ENCODE peak calls at places on chromosomes 4 and X, in eight cellular contexts. X, L, S, U, F, O, D and A are unnamed samples.

GRCh38 chrX:149462849-149463248 is 42.3 kb downstream of the IDS start:
- DNase-seq in X (no peak), L (no peak), S (no peak), U (no peak), F (no peak), O (no peak), D (no peak), A (no peak)

GRCh38 chr4:173490256-173490655 is 39.8 kb downstream of the HAND2 start:
- DNase-seq in X (no peak), L (no peak), S (no peak), U (no peak), F (no peak), O (no peak), D (no peak), A (no peak)

GRCh38 chrX:133594156-133594555 is 178.9 kb upstream of the GPC4 start:
- DNase-seq in X (no peak), L (no peak), S (no peak), U (no peak), F (no peak), O (no peak), D (no peak), A (no peak)

GRCh38 chr4:26369132-26370036 is 48.6 kb downstream of the RBPJ start:
- DNase-seq in X (no peak), L (no peak), S (no peak), U (no peak), F (no peak), O (no peak), D (no peak), A (no peak)

GRCh38 chrX:116657071-116657470 is 194.3 kb upstream of the CT83 start:
- DNase-seq in X (no peak), L (no peak), S (no peak), U (no peak), F (no peak), O (no peak), D (no peak), A (no peak)

GRCh38 chr4:68119921-68120320 is 9.7 kb downstream of the TMPRSS11F start:
- DNase-seq in X (no peak), L (no peak), S (no peak), U (no peak), F (no peak), O (no peak), D (no peak), A (no peak)

GRCh38 chrX:144586756-144587155 is 660.5 kb upstream of the SPANXN1 start:
- DNase-seq in X (no peak), L (no peak), S (no peak), U (no peak), F (no peak), O (no peak), D (no peak), A (no peak)

GRCh38 chrX:136584545-136584944 is 52.5 kb downstream of the VGLL1 start:
- DNase-seq in X (no peak), L (no peak), S (no peak), U (no peak), F (no peak), O (peak), D (no peak), A (no peak)

GRCh38 chr4:68288046-68288740 is 42.7 kb upstream of the TMPRSS11B start:
- DNase-seq in X (no peak), L (no peak), S (no peak), U (no peak), F (no peak), O (no peak), D (no peak), A (no peak)

GRCh38 chr4:1250921-1251772 is 2.2 kb upstream of the CTBP1 start:
- DNase-seq in X (no peak), L (no peak), S (no peak), U (no peak), F (no peak), O (no peak), D (no peak), A (no peak)

GRCh38 chr4:38020386-38020785 is 60.2 kb downstream of the PTTG2 start:
- DNase-seq in X (no peak), L (no peak), S (no peak), U (no peak), F (no peak), O (no peak), D (no peak), A (no peak)

GRCh38 chr4:92100980-92101379 is 202.8 kb upstream of the GRID2 start:
- DNase-seq in X (no peak), L (no peak), S (no peak), U (no peak), F (no peak), O (no peak), D (no peak), A (no peak)

GRCh38 chr4:169485791-169486742 is 126.3 kb downstream of the NEK1 start:
- DNase-seq in X (peak), L (no peak), S (no peak), U (no peak), F (no peak), O (no peak), D (peak), A (no peak)

GRCh38 chr4:14218641-14219040 is 591.1 kb upstream of the BOD1L1 start:
- DNase-seq in X (peak), L (no peak), S (peak), U (peak), F (no peak), O (no peak), D (no peak), A (no peak)

GRCh38 chrX:9682456-9682855 is 83.2 kb downstream of the GPR143 start:
- DNase-seq in X (peak), L (no peak), S (no peak), U (no peak), F (no peak), O (no peak), D (no peak), A (no peak)

GRCh38 chr4:147118523-147118922 is 172.9 kb upstream of the TTC29 start:
- DNase-seq in X (no peak), L (no peak), S (no peak), U (no peak), F (no peak), O (no peak), D (no peak), A (no peak)

GRCh38 chr4:121674696-121675095 is 22.1 kb downstream of the ANXA5 start:
- DNase-seq in X (no peak), L (no peak), S (no peak), U (no peak), F (no peak), O (no peak), D (no peak), A (no peak)

GRCh38 chrX:30935985-30936384 is 46.9 kb upstream of the TAB3 start:
- DNase-seq in X (peak), L (no peak), S (no peak), U (no peak), F (no peak), O (no peak), D (peak), A (no peak)

GRCh38 chr4:138034871-138035270 is 207.3 kb downstream of the SLC7A11 start:
- DNase-seq in X (no peak), L (no peak), S (no peak), U (no peak), F (no peak), O (no peak), D (no peak), A (no peak)

GRCh38 chr4:150976478-150977118 is 38.5 kb downstream of the LRBA start:
- DNase-seq in X (peak), L (no peak), S (no peak), U (no peak), F (no peak), O (no peak), D (no peak), A (no peak)

GRCh38 chrX:2410279-2411020 is 90.3 kb downstream of the DHRSX start:
- DNase-seq in X (no peak), L (no peak), S (no peak), U (no peak), F (no peak), O (no peak), D (no peak), A (no peak)

GRCh38 chrX:21770631-21771321 is 12.9 kb upstream of the SMPX start:
- DNase-seq in X (no peak), L (no peak), S (no peak), U (no peak), F (no peak), O (no peak), D (peak), A (no peak)

GRCh38 chrX:133321441-133321840 is 93.8 kb downstream of the GPC4 start:
- DNase-seq in X (no peak), L (no peak), S (no peak), U (no peak), F (no peak), O (no peak), D (no peak), A (no peak)

GRCh38 chr4:20252656-20253271 is 1.1 kb downstream of the SLIT2 start:
- DNase-seq in X (peak), L (no peak), S (peak), U (no peak), F (no peak), O (no peak), D (peak), A (no peak)